ENCODE peak calls at places on chromosomes 1 and 21, in six cellular contexts. One of them, this sample, is unnamed.

GRCh38 chr1:3678361-3679097 is 26.2 kb downstream of the TP73 start:
- DNase-seq in IMR-90: no peak
- DNase-seq in mucosa of gallbladder: no peak
- DNase-seq in G401: no peak
- DNase-seq in mesothelial cell of epicardium: no peak
- DNase-seq in HCEC 1CT: no peak
- DNase-seq in this sample: peak

GRCh38 chr21:17818158-17819113 is 720 bp downstream of the C21orf91 start:
- DNase-seq in IMR-90: peak
- DNase-seq in mucosa of gallbladder: peak
- DNase-seq in G401: peak
- DNase-seq in mesothelial cell of epicardium: peak
- DNase-seq in HCEC 1CT: peak
- DNase-seq in this sample: peak

GRCh38 chr1:209094384-209094783 is 489.1 kb upstream of the CAMK1G start:
- DNase-seq in IMR-90: no peak
- DNase-seq in mucosa of gallbladder: no peak
- DNase-seq in G401: no peak
- DNase-seq in mesothelial cell of epicardium: no peak
- DNase-seq in HCEC 1CT: no peak
- DNase-seq in this sample: no peak

GRCh38 chr1:154698320-154699096 is 90.5 kb upstream of the ADAR start:
- DNase-seq in IMR-90: no peak
- DNase-seq in mucosa of gallbladder: no peak
- DNase-seq in G401: no peak
- DNase-seq in mesothelial cell of epicardium: no peak
- DNase-seq in HCEC 1CT: no peak
- DNase-seq in this sample: no peak

GRCh38 chr1:173467426-173467825 is 9.7 kb upstream of the PRDX6 start:
- DNase-seq in IMR-90: peak
- DNase-seq in mucosa of gallbladder: no peak
- DNase-seq in G401: no peak
- DNase-seq in mesothelial cell of epicardium: no peak
- DNase-seq in HCEC 1CT: peak
- DNase-seq in this sample: no peak

GRCh38 chr1:241485554-241485992 is 34.0 kb downstream of the FH start:
- DNase-seq in IMR-90: peak
- DNase-seq in mucosa of gallbladder: no peak
- DNase-seq in G401: no peak
- DNase-seq in mesothelial cell of epicardium: no peak
- DNase-seq in HCEC 1CT: peak
- DNase-seq in this sample: no peak

GRCh38 chr1:236795757-236796719 is 946 bp downstream of the MTR start:
- DNase-seq in IMR-90: peak
- DNase-seq in mucosa of gallbladder: peak
- DNase-seq in G401: peak
- DNase-seq in mesothelial cell of epicardium: peak
- DNase-seq in HCEC 1CT: peak
- DNase-seq in this sample: no peak

GRCh38 chr1:219283541-219283940 is 109.9 kb downstream of the LYPLAL1 start:
- DNase-seq in IMR-90: peak
- DNase-seq in mucosa of gallbladder: no peak
- DNase-seq in G401: no peak
- DNase-seq in mesothelial cell of epicardium: no peak
- DNase-seq in HCEC 1CT: no peak
- DNase-seq in this sample: no peak

GRCh38 chr1:53117836-53118235 is 24.6 kb downstream of the SLC1A7 start:
- DNase-seq in IMR-90: no peak
- DNase-seq in mucosa of gallbladder: no peak
- DNase-seq in G401: no peak
- DNase-seq in mesothelial cell of epicardium: no peak
- DNase-seq in HCEC 1CT: no peak
- DNase-seq in this sample: no peak

GRCh38 chr21:14451520-14451919 is 68.6 kb upstream of the HSPA13 start:
- DNase-seq in IMR-90: no peak
- DNase-seq in mucosa of gallbladder: no peak
- DNase-seq in G401: no peak
- DNase-seq in mesothelial cell of epicardium: no peak
- DNase-seq in HCEC 1CT: no peak
- DNase-seq in this sample: no peak

GRCh38 chr1:9618912-9619679 is 30.4 kb downstream of the TMEM201 start:
- DNase-seq in IMR-90: no peak
- DNase-seq in mucosa of gallbladder: no peak
- DNase-seq in G401: peak
- DNase-seq in mesothelial cell of epicardium: no peak
- DNase-seq in HCEC 1CT: no peak
- DNase-seq in this sample: no peak

GRCh38 chr1:192539450-192540132 is 36.0 kb upstream of the RGS1 start:
- DNase-seq in IMR-90: peak
- DNase-seq in mucosa of gallbladder: no peak
- DNase-seq in G401: no peak
- DNase-seq in mesothelial cell of epicardium: no peak
- DNase-seq in HCEC 1CT: peak
- DNase-seq in this sample: no peak

GRCh38 chr1:245946905-245947304 is 560.2 kb downstream of the SMYD3 start:
- DNase-seq in IMR-90: no peak
- DNase-seq in mucosa of gallbladder: peak
- DNase-seq in G401: peak
- DNase-seq in mesothelial cell of epicardium: no peak
- DNase-seq in HCEC 1CT: peak
- DNase-seq in this sample: no peak

GRCh38 chr21:25960423-25960822 is 210.1 kb downstream of the APP start:
- DNase-seq in IMR-90: no peak
- DNase-seq in mucosa of gallbladder: no peak
- DNase-seq in G401: no peak
- DNase-seq in mesothelial cell of epicardium: no peak
- DNase-seq in HCEC 1CT: no peak
- DNase-seq in this sample: peak

GRCh38 chr1:206105612-206106011 is 11.6 kb downstream of the AVPR1B start:
- DNase-seq in IMR-90: no peak
- DNase-seq in mucosa of gallbladder: no peak
- DNase-seq in G401: no peak
- DNase-seq in mesothelial cell of epicardium: no peak
- DNase-seq in HCEC 1CT: no peak
- DNase-seq in this sample: no peak

GRCh38 chr1:154115180-154115579 is 39.7 kb downstream of the NUP210L start:
- DNase-seq in IMR-90: no peak
- DNase-seq in mucosa of gallbladder: no peak
- DNase-seq in G401: no peak
- DNase-seq in mesothelial cell of epicardium: no peak
- DNase-seq in HCEC 1CT: peak
- DNase-seq in this sample: no peak

GRCh38 chr1:145858238-145858936 is 494 bp downstream of the PIAS3 start:
- DNase-seq in IMR-90: peak
- DNase-seq in mucosa of gallbladder: peak
- DNase-seq in G401: peak
- DNase-seq in mesothelial cell of epicardium: peak
- DNase-seq in HCEC 1CT: peak
- DNase-seq in this sample: peak

GRCh38 chr1:201119206-201119814 is 7.1 kb upstream of the CACNA1S start:
- DNase-seq in IMR-90: peak
- DNase-seq in mucosa of gallbladder: peak
- DNase-seq in G401: peak
- DNase-seq in mesothelial cell of epicardium: peak
- DNase-seq in HCEC 1CT: no peak
- DNase-seq in this sample: peak

GRCh38 chr1:114011796-114012195 is 32.5 kb downstream of the OLFML3 start:
- DNase-seq in IMR-90: no peak
- DNase-seq in mucosa of gallbladder: no peak
- DNase-seq in G401: no peak
- DNase-seq in mesothelial cell of epicardium: no peak
- DNase-seq in HCEC 1CT: peak
- DNase-seq in this sample: no peak

GRCh38 chr1:19651141-19651737 is 7.1 kb downstream of the NBL1 start:
- DNase-seq in IMR-90: peak
- DNase-seq in mucosa of gallbladder: peak
- DNase-seq in G401: peak
- DNase-seq in mesothelial cell of epicardium: peak
- DNase-seq in HCEC 1CT: peak
- DNase-seq in this sample: peak

GRCh38 chr1:6869002-6869380 is 83.7 kb downstream of the CAMTA1 start:
- DNase-seq in IMR-90: no peak
- DNase-seq in mucosa of gallbladder: no peak
- DNase-seq in G401: peak
- DNase-seq in mesothelial cell of epicardium: no peak
- DNase-seq in HCEC 1CT: no peak
- DNase-seq in this sample: no peak

GRCh38 chr1:161872506-161872905 is 106.4 kb downstream of the ATF6 start:
- DNase-seq in IMR-90: peak
- DNase-seq in mucosa of gallbladder: no peak
- DNase-seq in G401: no peak
- DNase-seq in mesothelial cell of epicardium: no peak
- DNase-seq in HCEC 1CT: no peak
- DNase-seq in this sample: no peak

GRCh38 chr1:169538998-169539871 is 47.0 kb downstream of the F5 start:
- DNase-seq in IMR-90: peak
- DNase-seq in mucosa of gallbladder: no peak
- DNase-seq in G401: no peak
- DNase-seq in mesothelial cell of epicardium: no peak
- DNase-seq in HCEC 1CT: peak
- DNase-seq in this sample: no peak

GRCh38 chr1:51842255-51842654 is 36.3 kb downstream of the NRDC start:
- DNase-seq in IMR-90: no peak
- DNase-seq in mucosa of gallbladder: no peak
- DNase-seq in G401: no peak
- DNase-seq in mesothelial cell of epicardium: no peak
- DNase-seq in HCEC 1CT: no peak
- DNase-seq in this sample: no peak

GRCh38 chr1:226223157-226223785 is at the start of gene MIXL1:
- DNase-seq in IMR-90: no peak
- DNase-seq in mucosa of gallbladder: no peak
- DNase-seq in G401: no peak
- DNase-seq in mesothelial cell of epicardium: peak
- DNase-seq in HCEC 1CT: no peak
- DNase-seq in this sample: peak

GRCh38 chr1:155840391-155840790 is 16.6 kb downstream of the GON4L start:
- DNase-seq in IMR-90: no peak
- DNase-seq in mucosa of gallbladder: no peak
- DNase-seq in G401: no peak
- DNase-seq in mesothelial cell of epicardium: no peak
- DNase-seq in HCEC 1CT: no peak
- DNase-seq in this sample: no peak

GRCh38 chr1:31708324-31708723 is 4.5 kb upstream of the COL16A1 start:
- DNase-seq in IMR-90: peak
- DNase-seq in mucosa of gallbladder: no peak
- DNase-seq in G401: no peak
- DNase-seq in mesothelial cell of epicardium: no peak
- DNase-seq in HCEC 1CT: peak
- DNase-seq in this sample: no peak